ENCODE peak calls at places on chromosomes 1 and 21, in seven cellular contexts. One of them, this sample, is unnamed. For H3K9me3, the result is how much of the 10 kb centered on the place peaks cover.

GRCh38 chr1:18229620-18230019 is 122.0 kb downstream of the IGSF21 start:
- DNase-seq in ovary: no peak
- DNase-seq in neuronal stem cell: no peak
- DNase-seq in PC-3: no peak
- DNase-seq in SJSA1: no peak
- DNase-seq in pancreas: no peak
- DNase-seq in transverse colon: no peak
- DNase-seq in this sample: no peak

GRCh38 chr1:9861371-9861770 is 37.6 kb upstream of the CLSTN1 start:
- DNase-seq in neuronal stem cell: no peak
- DNase-seq in ovary: no peak
- DNase-seq in pancreas: peak
- DNase-seq in SJSA1: no peak
- DNase-seq in transverse colon: no peak
- DNase-seq in PC-3: no peak
- DNase-seq in this sample: no peak

GRCh38 chr1:226223157-226223785 is at the start of gene MIXL1:
- DNase-seq in pancreas: no peak
- DNase-seq in transverse colon: peak
- DNase-seq in ovary: no peak
- DNase-seq in PC-3: no peak
- DNase-seq in neuronal stem cell: no peak
- DNase-seq in SJSA1: no peak
- DNase-seq in this sample: no peak

GRCh38 chr1:112457965-112458364 is 50.8 kb upstream of the WNT2B start:
- DNase-seq in transverse colon: no peak
- DNase-seq in SJSA1: no peak
- DNase-seq in ovary: no peak
- DNase-seq in pancreas: no peak
- DNase-seq in neuronal stem cell: no peak
- DNase-seq in PC-3: no peak
- DNase-seq in this sample: no peak

GRCh38 chr1:18836654-18837053 is 22.8 kb downstream of the TAS1R2 start:
- DNase-seq in PC-3: no peak
- DNase-seq in pancreas: no peak
- DNase-seq in neuronal stem cell: no peak
- DNase-seq in transverse colon: no peak
- DNase-seq in ovary: no peak
- DNase-seq in SJSA1: no peak
- DNase-seq in this sample: no peak

GRCh38 chr1:81414417-81415087 is 386.2 kb upstream of the ADGRL2 start:
- DNase-seq in pancreas: no peak
- DNase-seq in PC-3: peak
- DNase-seq in ovary: peak
- DNase-seq in transverse colon: peak
- DNase-seq in SJSA1: no peak
- DNase-seq in neuronal stem cell: peak
- DNase-seq in this sample: peak

GRCh38 chr1:53139911-53140310 is 2.5 kb downstream of the SLC1A7 start:
- DNase-seq in PC-3: peak
- DNase-seq in transverse colon: no peak
- DNase-seq in neuronal stem cell: no peak
- DNase-seq in ovary: no peak
- DNase-seq in SJSA1: no peak
- DNase-seq in pancreas: no peak
- DNase-seq in this sample: no peak

GRCh38 chr1:8092603-8093141 is 66.6 kb upstream of the ERRFI1 start:
- DNase-seq in PC-3: no peak
- DNase-seq in SJSA1: no peak
- DNase-seq in ovary: no peak
- DNase-seq in transverse colon: no peak
- DNase-seq in pancreas: no peak
- DNase-seq in neuronal stem cell: no peak
- DNase-seq in this sample: no peak

GRCh38 chr1:27992271-27992670 is 32.5 kb downstream of the XKR8 start:
- DNase-seq in PC-3: no peak
- DNase-seq in neuronal stem cell: no peak
- DNase-seq in SJSA1: no peak
- DNase-seq in pancreas: no peak
- DNase-seq in transverse colon: no peak
- DNase-seq in ovary: no peak
- DNase-seq in this sample: no peak

GRCh38 chr1:173823776-173824314 is 628 bp upstream of the DARS2 start:
- DNase-seq in ovary: no peak
- DNase-seq in pancreas: no peak
- DNase-seq in SJSA1: no peak
- DNase-seq in neuronal stem cell: peak
- DNase-seq in PC-3: no peak
- DNase-seq in transverse colon: no peak
- DNase-seq in this sample: no peak

GRCh38 chr1:167977245-167977644 is 40.4 kb upstream of the MPC2 start:
- DNase-seq in SJSA1: no peak
- DNase-seq in neuronal stem cell: no peak
- DNase-seq in PC-3: no peak
- DNase-seq in ovary: no peak
- DNase-seq in pancreas: no peak
- DNase-seq in transverse colon: no peak
- DNase-seq in this sample: no peak

GRCh38 chr1:21914880-21915640 is 22.1 kb downstream of the HSPG2 start:
- DNase-seq in PC-3: no peak
- DNase-seq in ovary: no peak
- DNase-seq in transverse colon: peak
- DNase-seq in neuronal stem cell: no peak
- DNase-seq in SJSA1: no peak
- DNase-seq in pancreas: peak
- DNase-seq in this sample: no peak

GRCh38 chr1:222416001-222416791 is 131.7 kb downstream of the HHIPL2 start:
- DNase-seq in ovary: no peak
- DNase-seq in transverse colon: no peak
- DNase-seq in pancreas: no peak
- DNase-seq in PC-3: no peak
- DNase-seq in neuronal stem cell: no peak
- DNase-seq in SJSA1: no peak
- DNase-seq in this sample: no peak

GRCh38 chr1:2644591-2645101 is 11.8 kb upstream of the MMEL1 start:
- DNase-seq in pancreas: peak
- DNase-seq in ovary: peak
- DNase-seq in PC-3: no peak
- DNase-seq in transverse colon: no peak
- DNase-seq in SJSA1: peak
- DNase-seq in neuronal stem cell: no peak
- DNase-seq in this sample: no peak

GRCh38 chr1:236280438-236281285 is 1.1 kb downstream of the ERO1B start:
- DNase-seq in PC-3: peak
- DNase-seq in transverse colon: peak
- DNase-seq in neuronal stem cell: peak
- DNase-seq in SJSA1: no peak
- DNase-seq in ovary: no peak
- DNase-seq in pancreas: peak
- DNase-seq in this sample: no peak

GRCh38 chr1:190904091-190904695 is 426.5 kb upstream of the BRINP3 start:
- DNase-seq in SJSA1: no peak
- DNase-seq in PC-3: peak
- DNase-seq in ovary: no peak
- DNase-seq in transverse colon: no peak
- DNase-seq in neuronal stem cell: no peak
- DNase-seq in pancreas: no peak
- DNase-seq in this sample: no peak

GRCh38 chr21:46037338-46038325 is 56.1 kb downstream of the COL6A1 start:
- DNase-seq in transverse colon: no peak
- DNase-seq in SJSA1: no peak
- DNase-seq in ovary: peak
- DNase-seq in neuronal stem cell: no peak
- DNase-seq in pancreas: no peak
- DNase-seq in PC-3: no peak
- DNase-seq in this sample: no peak

DNA sequence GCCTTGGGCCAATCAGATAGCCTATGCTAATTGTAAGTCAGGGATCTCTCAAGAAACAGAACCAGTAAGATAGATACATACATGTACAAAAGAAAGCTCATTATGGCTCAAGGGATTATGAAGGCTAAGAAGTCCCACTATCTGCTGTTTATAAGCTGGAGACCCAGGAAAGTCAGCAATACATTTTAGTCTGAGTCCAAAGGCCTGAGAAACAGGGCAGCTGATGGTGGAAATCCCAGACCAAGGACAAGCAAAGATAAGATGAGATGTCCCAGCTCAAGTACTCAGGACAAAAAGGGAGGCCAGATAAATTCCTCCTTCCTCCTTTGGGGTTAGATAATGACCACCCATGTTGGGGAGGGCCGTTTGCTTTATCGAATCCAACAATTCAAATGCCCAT is 269.9 kb downstream of the AJAP1 start:
- DNase-seq in SJSA1: no peak
- DNase-seq in pancreas: no peak
- DNase-seq in ovary: no peak
- DNase-seq in PC-3: no peak
- DNase-seq in transverse colon: no peak
- DNase-seq in neuronal stem cell: no peak
- DNase-seq in this sample: no peak
- H3K9me3 ChIP-seq in SJSA1: under half
- H3K9me3 ChIP-seq in pancreas: under half
- H3K9me3 ChIP-seq in ovary: under half
- H3K9me3 ChIP-seq in PC-3: half or more
- H3K9me3 ChIP-seq in transverse colon: under half
- H3K9me3 ChIP-seq in neuronal stem cell: under half
- H3K9me3 ChIP-seq in this sample: under half

DNA sequence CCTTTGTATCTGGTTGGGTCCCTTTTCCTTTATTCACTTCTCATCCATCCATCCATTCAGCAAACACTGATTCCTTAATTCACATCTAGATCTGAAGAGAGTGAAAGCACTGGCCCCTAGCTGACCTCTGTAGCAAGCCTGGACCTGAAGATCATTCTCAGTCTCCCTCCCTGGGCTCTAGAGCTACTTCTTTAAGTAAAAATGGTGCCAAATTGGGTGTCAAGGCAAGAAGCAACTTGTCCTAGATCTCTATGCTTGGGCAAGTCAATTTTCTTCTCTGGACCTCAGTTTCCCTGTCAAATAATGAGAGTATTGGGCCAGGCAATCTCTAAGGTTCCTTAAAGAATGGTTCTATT is 36.1 kb downstream of the PLXNA2 start:
- DNase-seq in pancreas: no peak
- DNase-seq in neuronal stem cell: no peak
- DNase-seq in SJSA1: no peak
- DNase-seq in PC-3: no peak
- DNase-seq in ovary: no peak
- DNase-seq in transverse colon: no peak
- DNase-seq in this sample: no peak
- H3K27ac ChIP-seq in pancreas: no peak
- H3K27ac ChIP-seq in neuronal stem cell: no peak
- H3K27ac ChIP-seq in SJSA1: peak
- H3K27ac ChIP-seq in PC-3: no peak
- H3K27ac ChIP-seq in ovary: no peak
- H3K27ac ChIP-seq in transverse colon: peak
- H3K27ac ChIP-seq in this sample: peak

GRCh38 chr1:108502624-108503023 is 52.5 kb downstream of the NBPF6 start:
- DNase-seq in SJSA1: no peak
- DNase-seq in PC-3: peak
- DNase-seq in pancreas: no peak
- DNase-seq in ovary: no peak
- DNase-seq in transverse colon: no peak
- DNase-seq in neuronal stem cell: no peak
- DNase-seq in this sample: no peak

GRCh38 chr1:108505766-108506075 is 54.2 kb upstream of the EEIG2 start:
- DNase-seq in SJSA1: no peak
- DNase-seq in transverse colon: no peak
- DNase-seq in PC-3: no peak
- DNase-seq in ovary: no peak
- DNase-seq in pancreas: no peak
- DNase-seq in neuronal stem cell: no peak
- DNase-seq in this sample: no peak

GRCh38 chr1:108504447-108504846 is 54.3 kb downstream of the NBPF6 start:
- DNase-seq in PC-3: no peak
- DNase-seq in transverse colon: no peak
- DNase-seq in SJSA1: no peak
- DNase-seq in pancreas: no peak
- DNase-seq in neuronal stem cell: no peak
- DNase-seq in ovary: no peak
- DNase-seq in this sample: no peak

GRCh38 chr1:108502138-108502537 is 52.0 kb downstream of the NBPF6 start:
- DNase-seq in SJSA1: no peak
- DNase-seq in PC-3: no peak
- DNase-seq in transverse colon: no peak
- DNase-seq in pancreas: no peak
- DNase-seq in ovary: no peak
- DNase-seq in neuronal stem cell: no peak
- DNase-seq in this sample: no peak

GRCh38 chr1:108503062-108503740 is 53.1 kb downstream of the NBPF6 start:
- DNase-seq in SJSA1: peak
- DNase-seq in PC-3: peak
- DNase-seq in pancreas: no peak
- DNase-seq in neuronal stem cell: peak
- DNase-seq in ovary: no peak
- DNase-seq in transverse colon: no peak
- DNase-seq in this sample: no peak
- H3K4me3 ChIP-seq in SJSA1: no peak
- H3K4me3 ChIP-seq in PC-3: no peak
- H3K4me3 ChIP-seq in pancreas: no peak
- H3K4me3 ChIP-seq in neuronal stem cell: no peak
- H3K4me3 ChIP-seq in ovary: no peak
- H3K4me3 ChIP-seq in transverse colon: no peak
- H3K4me3 ChIP-seq in this sample: no peak

DNA sequence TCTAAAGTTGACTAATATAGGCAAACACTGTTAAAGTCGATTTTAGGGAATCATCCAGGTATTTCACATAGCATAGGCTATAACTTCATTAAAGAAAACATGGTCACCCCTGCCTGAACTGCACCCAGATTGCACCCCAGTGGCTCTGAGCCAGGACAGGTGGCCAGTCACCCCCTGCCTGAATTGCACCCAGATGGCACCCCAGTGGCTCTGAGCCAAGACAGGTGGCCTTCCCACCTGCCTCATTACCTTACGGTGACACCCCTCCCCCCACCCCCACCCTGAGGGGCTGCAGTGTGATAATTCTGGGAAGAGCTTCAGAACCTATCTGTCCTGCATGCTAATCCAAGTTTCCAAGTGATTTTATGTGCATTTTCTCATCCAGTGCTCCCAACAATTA is 78.9 kb downstream of the DSCAM start:
- DNase-seq in PC-3: no peak
- DNase-seq in pancreas: no peak
- DNase-seq in ovary: no peak
- DNase-seq in transverse colon: no peak
- DNase-seq in SJSA1: no peak
- DNase-seq in neuronal stem cell: no peak
- DNase-seq in this sample: no peak
- H3K9me3 ChIP-seq in PC-3: under half
- H3K9me3 ChIP-seq in pancreas: under half
- H3K9me3 ChIP-seq in ovary: under half
- H3K9me3 ChIP-seq in transverse colon: under half
- H3K9me3 ChIP-seq in SJSA1: under half
- H3K9me3 ChIP-seq in neuronal stem cell: under half
- H3K9me3 ChIP-seq in this sample: under half